ENCODE peak calls at places on chromosomes 2 and 18, in eight cellular contexts. A is thyroid gland; O is endothelial cell; Z is tibial nerve; E is cardiac fibroblast; D is CD8-positive, alpha-beta T cell; R is fibroblast of lung; F is PC-9. Q is an unnamed sample.

GRCh38 chr2:19878268-19879046 is 23.3 kb downstream of the TTC32 start:
- DNase-seq in F (no peak), D (no peak), O (no peak), R (no peak), E (no peak), Z (no peak), A (no peak), Q (no peak)

GRCh38 chr2:162840598-162841246 is 2.2 kb upstream of the KCNH7 start:
- DNase-seq in F (peak), R (peak), A (peak), O (peak), Z (peak), E (peak), D (no peak), Q (no peak)

GRCh38 chr2:109499549-109499948 is 114.2 kb downstream of the SEPTIN10 start:
- DNase-seq in F (peak), A (peak), O (no peak), E (no peak), R (no peak), Z (no peak), D (no peak), Q (no peak)

GRCh38 chr2:201118957-201119848 is 3.2 kb downstream of the CFLAR start:
- DNase-seq in F (no peak), D (no peak), A (no peak), Z (no peak), E (peak), O (no peak), R (peak), Q (no peak)

GRCh38 chr2:137220438-137220998 is 455.2 kb downstream of the THSD7B start:
- DNase-seq in R (peak), E (peak), Z (no peak), A (no peak), D (no peak), F (no peak), O (no peak), Q (no peak)

GRCh38 chr2:63049291-63050185 is 1.1 kb upstream of the OTX1 start:
- DNase-seq in A (no peak), O (peak), F (no peak), E (peak), D (no peak), R (no peak), Z (no peak), Q (no peak)

GRCh38 chr2:159873136-159873728 is 75.2 kb upstream of the CD302 start:
- DNase-seq in F (no peak), O (no peak), D (no peak), R (no peak), Z (no peak), E (no peak), A (no peak), Q (no peak)

GRCh38 chr2:2919574-2920365 is 457.8 kb downstream of the EIPR1 start:
- DNase-seq in O (no peak), R (no peak), F (no peak), Z (no peak), E (no peak), D (no peak), A (no peak), Q (no peak)

GRCh38 chr2:167177196-167177595 is 288.9 kb downstream of the XIRP2 start:
- DNase-seq in D (no peak), R (peak), Z (no peak), E (peak), F (no peak), A (no peak), O (no peak), Q (no peak)

GRCh38 chr2:134420920-134421319 is 167.0 kb downstream of the MGAT5 start:
- DNase-seq in A (no peak), F (no peak), Z (no peak), R (no peak), E (no peak), D (no peak), O (no peak), Q (no peak)

GRCh38 chr18:36593001-36593400 is 235.8 kb downstream of the TPGS2 start:
- DNase-seq in D (no peak), R (peak), A (no peak), O (no peak), Z (no peak), F (no peak), E (no peak), Q (no peak)

GRCh38 chr2:70901235-70902066 is 34.2 kb upstream of the ATP6V1B1 start:
- DNase-seq in A (no peak), D (no peak), R (peak), E (peak), O (no peak), F (no peak), Z (no peak), Q (no peak)

GRCh38 chr2:206011018-206011614 is 74.9 kb downstream of the INO80D start:
- DNase-seq in Z (no peak), E (no peak), O (no peak), F (no peak), A (peak), R (no peak), D (no peak), Q (no peak)

GRCh38 chr2:149044500-149044899 is 6.0 kb downstream of the LYPD6B start:
- DNase-seq in Z (no peak), A (no peak), F (no peak), E (no peak), R (no peak), D (no peak), O (no peak), Q (no peak)

GRCh38 chr2:72138011-72138881 is 9.4 kb downstream of the CYP26B1 start:
- DNase-seq in A (peak), D (no peak), E (no peak), O (no peak), R (no peak), Z (no peak), F (peak), Q (peak)

GRCh38 chr2:73984922-73985317 is 210 bp downstream of the TET3 start:
- DNase-seq in O (peak), A (peak), E (peak), R (no peak), Z (no peak), D (peak), F (peak), Q (no peak)

GRCh38 chr18:55775972-55776371 is 188.0 kb upstream of the TCF4 start:
- DNase-seq in F (no peak), R (no peak), E (no peak), D (no peak), O (no peak), Z (no peak), A (no peak), Q (no peak)

GRCh38 chr2:28233070-28233718 is 159.5 kb upstream of the FOSL2 start:
- DNase-seq in F (no peak), A (peak), R (peak), D (no peak), O (no peak), Z (no peak), E (peak), Q (no peak)

GRCh38 chr2:178513876-178514275 is 33.6 kb downstream of the PLEKHA3 start:
- DNase-seq in A (no peak), Z (no peak), D (no peak), E (peak), R (peak), O (no peak), F (no peak), Q (no peak)

GRCh38 chr2:173087214-173087581 is 11.6 kb downstream of the MAP3K20 start:
- DNase-seq in Z (no peak), A (no peak), R (peak), D (no peak), O (no peak), E (peak), F (no peak), Q (no peak)

GRCh38 chr18:37381554-37381953 is 184.0 kb downstream of the CELF4 start:
- DNase-seq in E (no peak), D (no peak), O (no peak), Z (no peak), R (no peak), A (no peak), F (no peak), Q (no peak)

DNA sequence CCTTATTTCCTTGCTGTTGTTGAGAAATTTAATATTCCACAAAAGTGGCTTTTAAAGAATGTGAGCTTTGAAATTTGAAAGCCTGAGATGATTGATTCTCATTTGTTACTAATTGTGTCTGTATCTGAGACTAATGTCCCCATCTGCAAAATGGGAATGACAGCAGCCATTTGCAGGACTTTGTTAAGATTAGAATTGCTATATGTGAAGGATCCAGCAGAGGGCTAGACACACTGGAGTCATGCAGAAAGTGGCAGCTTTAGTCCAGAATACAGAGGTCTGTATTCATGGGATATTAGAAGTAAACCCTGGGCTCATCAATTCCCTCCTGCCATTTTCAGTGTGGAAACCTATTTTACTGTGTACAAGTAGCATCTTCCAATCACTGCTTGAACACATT is 296.5 kb upstream of the GYPC start:
- DNase-seq in D (no peak), O (no peak), Z (peak), A (no peak), E (peak), F (no peak), R (no peak), Q (no peak)
- TF ChIP-seq CTCF in D (no peak), O (peak), Z (no peak), A (no peak), E (no peak), F (peak), R (no peak), Q (no peak)

DNA sequence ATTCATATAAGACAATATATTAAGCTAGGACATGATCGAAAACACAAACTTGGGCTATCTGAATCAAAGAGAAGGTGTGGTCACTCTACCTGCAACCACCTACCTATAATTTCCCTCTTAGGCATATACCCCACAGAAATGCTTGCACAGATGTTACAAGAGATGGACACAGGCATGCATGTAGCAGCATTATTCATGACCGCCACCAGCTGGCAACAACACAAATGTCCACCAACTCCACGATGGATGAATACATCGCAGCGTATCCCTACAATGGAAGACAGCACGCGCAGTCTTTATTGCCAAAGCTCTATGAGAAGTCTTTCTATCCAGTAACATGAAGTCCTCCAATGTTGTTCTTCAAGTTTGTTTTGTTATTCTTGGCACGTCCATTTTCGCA is 90.8 kb downstream of the ARL4C start:
- DNase-seq in D (no peak), E (no peak), A (no peak), Z (no peak), F (no peak), R (no peak), O (no peak), Q (no peak)
- TF ChIP-seq CTCF in D (no peak), E (no peak), A (no peak), Z (no peak), F (no peak), R (no peak), O (no peak), Q (no peak)

DNA sequence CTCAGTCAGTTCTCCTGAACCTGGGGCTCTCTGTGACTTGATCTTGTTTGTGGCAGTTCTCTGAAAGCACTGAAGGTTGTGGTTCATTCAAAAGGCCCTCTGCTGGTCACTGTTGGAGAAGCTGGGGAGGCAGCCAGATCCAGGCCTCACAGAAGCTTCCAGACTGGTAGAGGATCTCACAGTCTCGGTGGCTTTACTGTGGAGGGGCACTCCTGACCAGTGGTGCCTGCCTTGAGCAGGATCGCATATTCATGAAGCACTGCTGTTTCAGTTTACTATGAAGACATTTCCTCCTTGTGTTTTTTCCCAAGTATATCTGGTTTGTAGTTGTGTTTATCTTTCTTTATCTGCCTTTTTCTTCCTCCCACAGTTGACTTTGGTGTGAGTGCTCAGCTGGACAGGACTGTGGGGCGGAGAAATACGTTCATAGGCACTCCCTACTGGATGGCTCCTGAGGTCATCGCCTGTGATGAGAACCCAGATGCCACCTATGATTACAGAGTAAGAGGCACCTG is 133.9 kb downstream of the MAP4K4 start:
- DNase-seq in R (peak), E (peak), Z (peak), A (peak), D (peak), F (peak), O (peak), Q (peak)
- TF ChIP-seq CTCF in R (peak), E (peak), Z (peak), A (peak), D (peak), F (peak), O (peak), Q (no peak)

DNA sequence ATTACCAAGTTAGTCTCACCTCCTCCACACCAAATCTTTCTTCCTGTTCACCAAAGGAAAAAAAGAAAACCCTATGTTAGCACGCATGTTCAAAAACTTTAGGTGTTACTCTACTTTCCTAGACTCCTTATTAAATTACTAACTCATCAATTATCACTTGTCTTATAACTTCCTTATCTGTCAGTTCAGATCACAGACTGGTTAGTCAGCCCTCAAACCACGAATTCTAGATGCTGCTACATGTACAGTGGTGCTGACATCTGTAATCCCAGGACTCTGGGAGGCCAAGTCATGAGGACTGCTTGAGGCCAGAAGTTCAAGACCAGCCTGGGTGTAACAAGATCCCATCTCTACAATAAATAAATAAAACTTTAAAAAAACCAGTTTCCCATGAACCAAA is 3.5 kb downstream of the YWHAQ start:
- DNase-seq in D (no peak), F (no peak), A (no peak), Z (no peak), E (no peak), R (peak), O (no peak), Q (no peak)
- TF ChIP-seq CTCF in D (no peak), F (no peak), A (no peak), Z (no peak), E (no peak), R (no peak), O (no peak), Q (no peak)

DNA sequence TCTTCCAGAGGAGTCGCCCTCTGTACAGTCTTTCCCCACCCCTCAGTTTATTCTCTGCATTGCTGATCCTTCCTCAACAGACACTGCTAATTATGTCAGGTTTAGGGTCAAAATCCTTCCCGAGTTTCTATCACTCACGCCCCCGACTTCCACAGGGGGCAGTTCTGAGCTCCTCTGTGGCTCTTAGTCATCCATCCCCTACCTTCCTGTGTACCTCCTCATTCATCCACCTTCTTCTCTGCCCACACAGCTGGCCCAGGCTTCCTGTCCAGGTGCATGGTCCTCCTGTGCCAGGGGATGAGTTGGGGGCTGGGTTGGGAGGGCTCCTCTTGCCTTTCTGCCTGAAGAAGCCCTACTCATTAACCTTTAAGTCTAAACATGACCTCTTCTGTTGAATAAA is 202.9 kb downstream of the ARL4C start:
- DNase-seq in E (no peak), A (no peak), D (no peak), F (no peak), Z (no peak), O (no peak), R (no peak), Q (no peak)
- TF ChIP-seq CTCF in E (peak), A (no peak), D (no peak), F (peak), Z (no peak), O (no peak), R (no peak), Q (no peak)

GRCh38 chr18:31042391-31043181 is at the start of gene DSC3:
- DNase-seq in D (no peak), E (peak), F (no peak), Z (no peak), R (peak), A (peak), O (peak), Q (peak)

GRCh38 chr18:31042068-31042390 is 513 bp downstream of the DSC3 start:
- DNase-seq in O (no peak), E (no peak), Z (no peak), A (no peak), R (no peak), F (no peak), D (no peak), Q (no peak)

GRCh38 chr18:31039426-31039825 is 3.1 kb downstream of the DSC3 start:
- DNase-seq in D (no peak), E (peak), A (no peak), O (no peak), Z (no peak), R (peak), F (no peak), Q (no peak)

GRCh38 chr18:31040982-31041345 is 1.6 kb downstream of the DSC3 start:
- DNase-seq in A (no peak), D (no peak), R (peak), Z (no peak), E (peak), F (no peak), O (peak), Q (no peak)

DNA sequence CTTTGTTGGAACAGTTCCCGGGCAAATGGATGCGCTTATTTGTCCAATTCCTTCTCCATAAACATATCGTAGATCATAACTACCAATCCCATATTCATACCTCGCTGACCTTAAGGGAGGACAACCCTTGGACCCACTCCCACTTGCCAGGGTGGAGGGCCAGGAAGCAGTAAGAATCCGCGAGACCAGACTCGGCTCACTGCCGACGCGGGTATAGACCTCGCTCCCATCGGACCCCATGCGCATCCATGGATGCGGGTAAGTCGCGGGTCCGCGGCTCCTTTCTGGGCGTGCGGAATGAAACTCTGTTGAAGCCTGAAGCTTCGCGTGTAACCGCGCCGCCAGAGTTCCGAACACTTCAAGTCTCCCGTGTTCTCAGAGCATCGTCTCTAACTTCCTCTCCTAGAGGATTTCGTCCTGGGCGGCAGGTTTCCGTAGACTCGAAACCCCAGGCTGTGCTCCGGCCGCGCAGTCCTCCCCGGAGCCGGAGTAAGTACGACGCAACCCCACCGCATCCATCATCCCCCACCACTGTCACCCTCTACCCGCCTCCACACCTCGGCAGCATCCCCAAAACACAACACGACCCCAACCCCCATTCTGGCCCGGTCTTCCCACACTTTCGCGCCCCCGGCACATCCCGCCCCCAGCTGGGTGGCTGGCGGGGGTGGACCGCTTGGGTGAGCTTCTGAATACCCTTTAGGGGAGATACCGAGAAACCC is 1.0 kb downstream of the DSC3 start:
- DNase-seq in Z (no peak), O (peak), F (no peak), D (no peak), R (peak), A (no peak), E (peak), Q (no peak)
- TF ChIP-seq CTCF in Z (no peak), O (no peak), F (no peak), D (no peak), R (no peak), A (no peak), E (no peak), Q (no peak)

DNA sequence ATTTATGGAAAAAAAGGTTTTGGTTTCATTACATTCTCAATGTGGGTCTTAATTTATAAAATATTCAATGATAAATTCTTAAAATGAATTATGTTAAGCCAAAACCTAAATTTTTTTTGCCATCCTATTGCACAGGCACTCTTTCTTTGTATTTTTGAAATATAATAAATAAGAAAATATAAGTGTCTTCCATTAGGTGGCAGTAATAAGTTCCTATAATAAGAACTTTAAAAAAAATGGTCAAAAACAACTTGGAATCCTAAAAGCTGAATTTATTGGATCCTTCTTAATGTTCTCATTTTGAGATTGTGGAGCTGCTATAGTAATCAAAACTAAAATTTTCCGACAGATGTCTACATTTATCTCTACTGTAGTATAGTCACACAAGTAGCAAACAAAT is 5.7 kb downstream of the CALCRL start:
- DNase-seq in D (no peak), F (no peak), Z (no peak), O (no peak), E (peak), R (no peak), A (no peak), Q (no peak)
- TF ChIP-seq CTCF in D (no peak), F (peak), Z (no peak), O (no peak), E (peak), R (no peak), A (no peak), Q (no peak)

DNA sequence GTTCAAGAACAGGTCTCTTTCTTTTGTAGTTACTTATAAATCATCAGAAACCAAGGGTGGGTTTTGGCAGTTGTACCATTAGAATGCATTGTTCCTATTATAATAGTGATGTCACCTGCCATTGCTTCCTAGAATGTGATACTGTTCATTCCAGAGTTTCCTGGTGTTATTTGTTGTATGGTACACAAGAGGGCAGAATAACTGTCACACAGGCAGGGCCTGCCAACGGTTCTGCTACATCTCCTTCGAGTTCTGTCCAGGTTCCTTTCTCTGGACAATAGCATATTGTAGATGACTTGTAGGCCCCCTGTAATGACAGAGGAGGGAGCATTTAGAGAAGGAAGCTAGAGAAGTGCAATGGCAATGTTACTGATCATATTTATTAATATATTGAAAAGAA is 98.3 kb downstream of the KLHL14 start:
- DNase-seq in E (no peak), F (no peak), O (peak), A (peak), R (no peak), D (no peak), Z (no peak), Q (no peak)
- TF ChIP-seq CTCF in E (no peak), F (no peak), O (peak), A (peak), R (no peak), D (no peak), Z (no peak), Q (no peak)

Q was measured in omental fat pad.